ENCODE peak calls at places on chromosomes 13 and 19, in seven cellular contexts. C is H9, P is mesendoderm, U is IMR-90, I is H1, E is trophoblast cell, X is neuronal stem cell. J is an unnamed sample.
A peak's percentile ranks its signal among the peaks of the same experiment; 100 is the strongest.

GRCh38 chr13:73168226-73168992 is 109.6 kb downstream of the KLF5 start:
- DNase-seq in P (no peak), C (no peak), U (peak; percentile 45), X (no peak), I (no peak), E (peak; percentile 55), J (peak; percentile 24)

GRCh38 chr19:44451687-44452086 is 3.4 kb upstream of the ZNF229 start:
- DNase-seq in E (no peak), X (no peak), P (no peak), U (no peak), I (no peak), C (no peak), J (no peak)

GRCh38 chr13:99501952-99502310 is 659 bp downstream of the TM9SF2 start:
- DNase-seq in E (peak; percentile 40), U (peak; percentile 31), P (peak; percentile 23), X (no peak), C (no peak), I (no peak), J (peak; percentile 52)

GRCh38 chr13:71493189-71493588 is 373.8 kb downstream of the DACH1 start:
- DNase-seq in I (no peak), U (no peak), X (no peak), C (no peak), P (no peak), E (no peak), J (no peak)

GRCh38 chr19:530133-531008 is 1.2 kb upstream of the CDC34 start:
- DNase-seq in X (no peak), C (no peak), P (no peak), I (no peak), U (no peak), E (no peak), J (no peak)

GRCh38 chr13:114064516-114065140 is 67.8 kb downstream of the RASA3 start:
- DNase-seq in P (no peak), E (peak; percentile 57), I (no peak), U (peak; percentile 40), X (peak; percentile 79), C (no peak), J (peak; percentile 75)

GRCh38 chr13:37657134-37657533 is 58.6 kb upstream of the POSTN start:
- DNase-seq in E (peak; percentile 83), P (no peak), I (no peak), C (no peak), U (peak; percentile 71), X (no peak), J (peak; percentile 27)

GRCh38 chr19:1363599-1363998 is 20.1 kb upstream of the NDUFS7 start:
- DNase-seq in I (no peak), E (no peak), C (no peak), X (no peak), P (no peak), U (no peak), J (no peak)

GRCh38 chr13:113046066-113046882 is 59.3 kb upstream of the F7 start:
- DNase-seq in U (no peak), X (no peak), C (no peak), P (no peak), I (no peak), E (no peak), J (no peak)

DNA sequence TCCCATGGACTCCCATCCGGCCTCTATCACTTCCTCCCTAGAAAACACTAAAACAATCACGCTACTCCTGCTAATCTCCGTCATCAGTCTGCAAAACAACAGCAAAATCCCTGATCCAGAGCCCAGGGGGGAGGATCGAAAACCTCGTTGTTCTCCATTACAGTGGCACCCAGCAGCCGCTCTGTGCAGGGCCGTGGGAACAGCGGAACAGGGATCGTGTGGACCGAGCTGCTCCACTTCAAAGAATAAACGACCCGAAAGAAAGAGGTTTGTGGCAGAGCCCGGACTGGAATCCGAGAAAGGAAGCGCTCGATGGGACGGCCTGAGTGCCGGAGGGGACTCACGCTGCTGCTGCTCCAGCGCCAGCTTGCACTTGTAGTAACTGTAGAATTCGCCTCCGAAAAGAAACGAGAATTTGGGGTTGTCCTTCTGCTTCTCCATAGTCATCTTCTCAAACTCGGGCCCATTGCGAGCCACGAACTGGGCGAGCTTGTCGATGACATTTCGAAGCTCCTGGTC is 652 bp downstream of the CHERP start:
- DNase-seq in C (no peak), I (no peak), E (peak; percentile 36), P (no peak), U (peak; percentile 11), X (no peak), J (no peak)
- H3K9ac ChIP-seq in C (peak overlapping the region; percentile 83), I (peak overlapping the region; percentile 91), E (peak overlapping the region; percentile 89), P (peak overlapping the region; percentile 89), U (peak overlapping the region; percentile 90), X (peak overlapping the region; percentile 92), J (peak overlapping the region; percentile 99)

GRCh38 chr13:38954291-38954690 is 36.3 kb downstream of the STOML3 start:
- DNase-seq in I (no peak), U (no peak), P (no peak), C (no peak), X (no peak), E (peak; percentile 23), J (peak; percentile 3)

GRCh38 chr13:38965281-38965680 is 25.4 kb downstream of the STOML3 start:
- DNase-seq in P (no peak), I (no peak), C (no peak), U (no peak), X (no peak), E (no peak), J (no peak)

GRCh38 chr13:38954844-38955243 is 35.8 kb downstream of the STOML3 start:
- DNase-seq in P (no peak), U (no peak), C (no peak), E (no peak), I (no peak), X (no peak), J (no peak)

GRCh38 chr13:38957794-38958592 is 32.6 kb downstream of the STOML3 start:
- DNase-seq in U (no peak), I (no peak), C (no peak), X (no peak), P (no peak), E (no peak), J (no peak)

GRCh38 chr13:38960175-38960574 is 30.5 kb downstream of the STOML3 start:
- DNase-seq in P (no peak), X (no peak), C (no peak), E (no peak), U (no peak), I (no peak), J (no peak)
- H3K4ac ChIP-seq in P (no peak overlapping the region), X (no peak overlapping the region), C (no peak overlapping the region), E (no peak overlapping the region), U (no peak overlapping the region), I (no peak overlapping the region), J (no peak overlapping the region)

DNA sequence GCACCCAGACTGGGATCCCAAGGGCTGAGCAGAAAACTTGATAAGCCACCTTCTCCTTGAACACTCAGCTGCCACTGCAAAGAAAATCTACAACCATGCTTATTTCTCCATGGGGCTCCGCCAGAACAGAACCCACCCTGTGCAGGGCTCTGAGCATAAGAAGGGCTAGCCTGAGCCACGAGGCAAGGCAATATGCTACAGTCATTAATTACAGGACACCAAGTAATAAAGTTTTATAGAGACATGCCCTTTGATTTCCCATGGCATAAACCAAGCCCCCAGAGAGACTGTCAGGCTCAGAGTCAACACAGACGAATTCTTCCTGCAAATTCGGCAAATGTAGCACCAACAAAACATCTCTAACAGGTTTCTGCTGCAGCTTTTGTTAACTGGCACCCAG is 5.7 kb downstream of the PEPD start:
- DNase-seq in P (no peak), E (no peak), C (no peak), X (no peak), U (no peak), I (no peak), J (no peak)
- H3K9ac ChIP-seq in P (no peak overlapping the region), E (no peak overlapping the region), C (no peak overlapping the region), X (no peak overlapping the region), U (no peak overlapping the region), I (no peak overlapping the region), J (no peak overlapping the region)

GRCh38 chr19:9910625-9911024 is 25.7 kb downstream of the OLFM2 start:
- DNase-seq in X (no peak), I (no peak), C (no peak), E (no peak), U (no peak), P (no peak), J (no peak)
- H3K4ac ChIP-seq in X (no peak overlapping the region), I (no peak overlapping the region), C (no peak overlapping the region), E (no peak overlapping the region), U (no peak overlapping the region), P (no peak overlapping the region), J (no peak overlapping the region)

DNA sequence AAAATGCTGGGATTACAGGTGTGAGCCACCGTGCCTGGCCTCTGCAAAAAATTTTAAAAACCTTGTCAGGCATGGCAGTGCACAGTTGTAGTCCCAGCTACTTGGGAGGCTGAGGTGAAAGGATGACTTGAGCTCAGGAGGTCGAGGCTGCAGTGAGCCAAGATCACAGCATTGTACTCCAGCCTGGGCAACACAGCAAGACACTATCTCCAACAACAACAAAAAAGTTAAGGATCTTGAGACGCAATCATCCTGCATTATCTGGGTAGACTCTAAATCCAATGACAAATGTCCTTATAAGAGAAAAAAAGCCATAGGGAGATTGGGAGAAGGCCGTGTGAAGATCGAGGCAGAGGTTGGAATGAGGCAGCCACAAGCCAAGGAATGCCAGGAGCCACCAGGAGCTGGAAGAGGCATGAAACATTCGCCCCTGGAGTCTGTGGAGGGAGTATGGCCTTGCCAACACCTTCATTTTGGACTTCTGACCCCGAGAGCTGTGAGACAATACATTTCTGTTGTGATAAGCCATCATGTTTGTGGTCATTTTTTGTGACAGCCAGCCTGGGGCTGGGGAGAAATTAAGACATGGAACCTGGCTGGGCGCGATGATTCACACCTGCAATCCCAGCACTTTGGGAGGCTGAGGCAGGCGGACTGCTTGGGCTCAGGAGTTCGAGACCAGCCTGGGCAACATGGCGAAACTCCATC is 5.1 kb upstream of the CA11 start:
- DNase-seq in P (no peak), C (no peak), I (no peak), E (no peak), U (no peak), X (no peak), J (no peak)
- H3K9ac ChIP-seq in P (no peak overlapping the region), C (no peak overlapping the region), I (no peak overlapping the region), E (no peak overlapping the region), U (no peak overlapping the region), X (peak overlapping the region; percentile 4), J (no peak overlapping the region)

DNA sequence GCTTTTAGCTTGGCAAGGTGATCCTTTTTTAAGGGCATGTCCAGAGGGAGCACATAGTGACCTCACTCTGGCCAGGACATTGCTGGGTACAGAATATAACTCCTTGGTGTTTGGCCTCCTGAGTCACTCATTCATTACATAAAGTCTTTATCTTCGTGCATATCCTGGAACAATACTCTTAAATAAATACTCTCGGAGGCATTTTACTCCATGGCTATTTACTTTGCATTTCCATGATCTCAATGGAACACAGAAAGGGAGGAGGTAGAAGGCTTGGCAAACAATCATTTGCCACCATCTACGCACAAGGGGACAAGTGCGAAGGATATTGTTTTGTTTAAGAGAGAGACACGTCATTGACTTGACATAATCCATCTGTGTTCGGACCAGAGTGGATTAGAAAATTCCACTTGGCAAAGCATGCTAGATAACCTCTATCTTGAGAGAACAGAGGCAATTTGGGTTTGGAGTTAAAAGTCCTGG is 210.0 kb downstream of the IRS2 start:
- DNase-seq in X (no peak), U (no peak), C (no peak), I (no peak), E (no peak), P (peak; percentile 4), J (no peak)
- H3K4ac ChIP-seq in X (no peak overlapping the region), U (no peak overlapping the region), C (no peak overlapping the region), I (no peak overlapping the region), E (no peak overlapping the region), P (no peak overlapping the region), J (no peak overlapping the region)

DNA sequence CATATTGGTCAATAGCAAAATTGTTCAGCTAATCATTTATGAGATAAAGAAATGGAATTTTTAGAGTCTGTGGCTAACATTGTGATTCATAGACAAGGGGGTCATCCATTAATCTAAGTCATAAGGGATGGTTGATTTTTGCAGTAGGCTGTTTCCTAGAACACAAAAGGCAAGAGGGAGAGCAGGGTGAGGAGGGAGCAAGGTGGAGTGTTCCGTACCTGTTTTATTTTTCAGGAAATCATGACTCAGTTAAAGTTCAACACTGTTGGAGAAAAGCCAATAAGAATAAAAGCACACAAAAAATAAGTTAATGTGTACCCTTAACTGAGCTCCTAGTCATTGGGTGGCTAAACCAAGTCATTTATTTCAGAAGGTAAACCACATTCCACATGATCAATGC is 512.4 kb upstream of the ATXN8OS start:
- DNase-seq in U (no peak), E (no peak), I (no peak), C (no peak), P (no peak), X (no peak), J (no peak)
- H3K9ac ChIP-seq in U (no peak overlapping the region), E (no peak overlapping the region), I (no peak overlapping the region), C (no peak overlapping the region), P (no peak overlapping the region), X (no peak overlapping the region), J (no peak overlapping the region)